ENCODE peak calls at places on chromosomes 5 and 9, in five cellular contexts. B, X, Q, O and Z are unnamed samples.

GRCh38 chr5:158174918-158175663 is 316.1 kb upstream of the CLINT1 start:
- ATAC-seq in B (peak), X (peak), Q (peak), O (peak), Z (peak)

GRCh38 chr5:128196791-128197190 is 113.2 kb downstream of the SLC12A2 start:
- ATAC-seq in B (no peak), X (no peak), Q (peak), O (peak), Z (no peak)

GRCh38 chr9:99166149-99166548 is 55.6 kb downstream of the ALG2 start:
- ATAC-seq in B (no peak), X (no peak), Q (no peak), O (no peak), Z (no peak)

GRCh38 chr5:868599-869135 is 17.9 kb upstream of the ZDHHC11 start:
- ATAC-seq in B (no peak), X (no peak), Q (no peak), O (no peak), Z (no peak)

GRCh38 chr5:65866837-65867508 is 59.4 kb upstream of the ERBIN start:
- ATAC-seq in B (no peak), X (no peak), Q (no peak), O (no peak), Z (no peak)

GRCh38 chr5:56950626-56951130 is 1.2 kb downstream of the MIER3 start:
- ATAC-seq in B (peak), X (peak), Q (peak), O (peak), Z (peak)

GRCh38 chr5:107408564-107408963 is 262.2 kb downstream of the EFNA5 start:
- ATAC-seq in B (no peak), X (no peak), Q (no peak), O (peak), Z (no peak)

GRCh38 chr5:177483994-177484901 is 10.8 kb upstream of the DBN1 start:
- ATAC-seq in B (peak), X (no peak), Q (no peak), O (no peak), Z (no peak)

GRCh38 chr5:107501965-107502691 is 168.6 kb downstream of the EFNA5 start:
- ATAC-seq in B (no peak), X (peak), Q (no peak), O (no peak), Z (no peak)

GRCh38 chr5:172770675-172771438 is at the start of gene DUSP1:
- ATAC-seq in B (peak), X (peak), Q (peak), O (peak), Z (peak)

GRCh38 chr5:139064613-139065012 is 133.6 kb downstream of the SIL1 start:
- ATAC-seq in B (no peak), X (no peak), Q (no peak), O (peak), Z (peak)

GRCh38 chr9:87556821-87557220 is 59.2 kb downstream of the DAPK1 start:
- ATAC-seq in B (peak), X (no peak), Q (peak), O (peak), Z (no peak)

GRCh38 chr9:107874591-107875374 is 385.2 kb upstream of the KLF4 start:
- ATAC-seq in B (no peak), X (no peak), Q (peak), O (peak), Z (no peak)

GRCh38 chr5:61563401-61563800 is 231.3 kb downstream of the ZSWIM6 start:
- ATAC-seq in B (no peak), X (no peak), Q (peak), O (peak), Z (no peak)